ENCODE peak calls at places on chromosomes 3 and 15, in seven cellular contexts. U is occipital lobe, G is HS-5, W is myocyte, T is ACHN, R is NT2/D1, A is GM03348. H is an unnamed sample.

GRCh38 chr15:90306560-90306959 is 41.1 kb downstream of the NGRN start:
- DNase-seq in W (no peak), T (no peak), G (no peak), U (no peak), A (no peak), R (no peak), H (no peak)

GRCh38 chr3:185789891-185790830 is 34.7 kb downstream of the IGF2BP2 start:
- DNase-seq in G (no peak), U (no peak), A (no peak), T (no peak), W (no peak), R (no peak), H (no peak)

GRCh38 chr3:191314109-191314728 is 15.0 kb upstream of the CCDC50 start:
- DNase-seq in T (no peak), R (no peak), W (no peak), U (no peak), G (no peak), A (no peak), H (no peak)

GRCh38 chr3:99751649-99752048 is 66.0 kb upstream of the CMSS1 start:
- DNase-seq in A (peak), G (peak), W (peak), R (no peak), U (no peak), T (peak), H (peak)

GRCh38 chr15:67331676-67332075 is 77.1 kb downstream of the IQCH start:
- DNase-seq in W (peak), G (no peak), U (no peak), A (peak), T (no peak), R (no peak), H (no peak)

GRCh38 chr3:32843504-32844321 is 25.9 kb downstream of the TRIM71 start:
- DNase-seq in W (no peak), G (no peak), U (no peak), A (no peak), R (peak), T (no peak), H (no peak)

GRCh38 chr3:71064976-71065763 is 518.4 kb downstream of the FOXP1 start:
- DNase-seq in W (peak), T (peak), U (peak), A (no peak), R (no peak), G (no peak), H (no peak)

GRCh38 chr15:51377038-51377761 is 35.7 kb downstream of the GLDN start:
- DNase-seq in A (peak), W (peak), T (no peak), U (no peak), G (no peak), R (no peak), H (no peak)

GRCh38 chr3:187808466-187809291 is 63.4 kb upstream of the BCL6 start:
- DNase-seq in G (no peak), R (no peak), W (no peak), U (no peak), T (no peak), A (no peak), H (peak)

GRCh38 chr15:90364251-90364650 is 12.2 kb downstream of the ZNF774 start:
- DNase-seq in W (no peak), A (peak), T (peak), G (peak), R (no peak), U (no peak), H (peak)

GRCh38 chr3:165642761-165643432 is 194.3 kb downstream of the BCHE start:
- DNase-seq in T (peak), G (peak), R (no peak), A (peak), U (no peak), W (peak), H (peak)

GRCh38 chr15:28006116-28006911 is 92.8 kb downstream of the OCA2 start:
- DNase-seq in R (no peak), T (no peak), U (no peak), W (no peak), G (no peak), A (no peak), H (no peak)

H was measured in epithelial cell of proximal tubule.